ENCODE peak calls at places on chromosomes 6 and 20, in seven cellular contexts. H, X, P, B, L, D and W are unnamed samples.

GRCh38 chr6:142945071-142945445 is at the start of gene HIVEP2:
- DNase-seq in X (peak; percentile 80), D (peak; percentile 96), P (peak; percentile 75), L (peak; percentile 86), B (peak; percentile 85), H (peak; percentile 87), W (peak; percentile 80)

GRCh38 chr20:54680872-54681297 is 205.5 kb downstream of the DOK5 start:
- DNase-seq in D (peak; percentile 37), H (peak; percentile 52), X (peak; percentile 47), P (no peak), L (peak; percentile 37), B (no peak), W (no peak)

GRCh38 chr6:24933868-24934401 is 1.8 kb downstream of the RIPOR2 start:
- DNase-seq in D (no peak), L (peak; percentile 70), P (no peak), H (peak; percentile 38), B (no peak), X (peak; percentile 18), W (no peak)

GRCh38 chr6:3102875-3103274 is 15.6 kb upstream of the BPHL start:
- DNase-seq in H (no peak), D (no peak), B (no peak), P (no peak), L (no peak), X (peak; percentile 23), W (no peak)

GRCh38 chr6:33717857-33718552 is 6.5 kb upstream of the UQCC2 start:
- DNase-seq in B (peak; percentile 74), L (no peak), P (no peak), X (no peak), H (no peak), D (peak; percentile 42), W (no peak)

GRCh38 chr6:155958550-155958949 is 502.9 kb upstream of the NOX3 start:
- DNase-seq in L (no peak), P (no peak), D (peak; percentile 42), B (no peak), H (peak; percentile 36), X (no peak), W (no peak)

GRCh38 chr6:134041093-134041492 is 11.3 kb downstream of the SLC2A12 start:
- DNase-seq in L (no peak), P (no peak), H (peak; percentile 77), X (peak; percentile 54), D (no peak), B (no peak), W (no peak)

GRCh38 chr6:82751718-82752117 is 313.9 kb downstream of the UBE3D start:
- DNase-seq in B (no peak), D (no peak), H (no peak), L (peak; percentile 34), X (no peak), P (no peak), W (no peak)

GRCh38 chr6:24274441-24275083 is 83.3 kb downstream of the DCDC2 start:
- DNase-seq in D (no peak), B (no peak), L (no peak), X (peak; percentile 40), H (peak; percentile 35), P (no peak), W (no peak)

GRCh38 chr6:17469006-17469972 is 75.9 kb downstream of the CAP2 start:
- DNase-seq in B (no peak), L (no peak), D (no peak), H (no peak), X (peak; percentile 43), P (no peak), W (no peak)
- TF ChIP-seq CTCF in B (peak; percentile 74), L (peak; percentile 54), D (no peak), H (no peak), X (peak; percentile 45), P (peak; percentile 20), W (peak; percentile 37)

GRCh38 chr20:41160686-41161085 is 23.3 kb downstream of the PLCG1 start:
- DNase-seq in X (no peak), H (no peak), L (no peak), D (no peak), P (no peak), B (no peak), W (no peak)
- TF ChIP-seq CTCF in X (no peak), H (no peak), L (no peak), D (no peak), P (no peak), B (no peak), W (no peak)

GRCh38 chr20:44093249-44093582 is 93.8 kb downstream of the JPH2 start:
- DNase-seq in P (no peak), L (no peak), D (no peak), B (no peak), X (no peak), H (no peak), W (no peak)

GRCh38 chr20:44089987-44090674 is 96.9 kb downstream of the JPH2 start:
- DNase-seq in X (peak; percentile 80), H (peak; percentile 81), L (no peak), P (no peak), D (peak; percentile 61), B (no peak), W (no peak)

GRCh38 chr20:44091026-44091425 is 96.0 kb downstream of the JPH2 start:
- DNase-seq in B (no peak), X (no peak), P (no peak), D (no peak), H (no peak), L (peak; percentile 35), W (no peak)

GRCh38 chr20:44095831-44096230 is 91.2 kb downstream of the JPH2 start:
- DNase-seq in P (no peak), D (no peak), L (no peak), H (no peak), X (no peak), B (no peak), W (no peak)

DNA sequence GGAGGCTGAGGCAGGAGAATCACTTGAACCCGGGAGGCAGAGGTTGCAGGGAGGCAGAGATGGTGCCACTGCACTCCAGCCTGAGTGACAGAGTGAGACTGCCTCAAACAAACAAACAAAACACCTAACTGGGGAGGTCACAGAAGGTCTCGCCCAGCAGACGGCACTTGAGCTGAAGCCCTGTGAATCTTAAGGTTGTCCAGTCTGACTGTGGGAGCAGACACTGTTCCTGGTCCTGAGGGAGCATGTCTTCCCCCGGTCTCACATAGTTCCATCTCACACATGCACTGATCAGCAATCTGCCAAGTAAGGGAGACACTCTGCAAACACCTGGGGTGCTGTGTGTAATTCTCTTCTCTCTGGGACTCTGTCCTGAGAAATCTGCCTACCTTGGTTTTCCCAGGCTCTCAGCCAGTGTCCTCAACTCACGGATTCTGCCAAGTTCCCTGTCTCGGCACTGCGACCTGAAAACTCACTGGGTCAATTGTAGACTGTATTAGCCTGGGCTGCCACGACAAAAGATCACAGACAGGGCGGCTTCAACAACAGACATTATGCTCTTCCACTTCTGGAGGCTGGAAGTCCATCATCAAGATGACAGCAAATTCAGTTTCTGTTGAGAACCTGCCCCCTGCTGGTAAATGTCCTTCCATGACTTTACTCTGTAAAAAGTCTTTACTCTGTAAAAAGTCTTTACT is 94.3 kb downstream of the JPH2 start:
- DNase-seq in D (no peak), L (peak; percentile 41), P (no peak), B (no peak), X (peak; percentile 69), H (peak; percentile 61), W (no peak)
- TF ChIP-seq CTCF in D (peak; percentile 18), L (peak; percentile 72), P (peak; percentile 54), B (no peak), X (peak; percentile 66), H (peak; percentile 52), W (peak; percentile 75)

GRCh38 chr6:36546958-36547645 is at the start of gene STK38:
- DNase-seq in H (peak; percentile 91), D (peak; percentile 91), L (peak; percentile 94), P (peak; percentile 93), X (peak; percentile 85), B (peak; percentile 96), W (peak; percentile 95)
- TF ChIP-seq CTCF in H (peak; percentile 20), D (no peak), L (no peak), P (peak; percentile 10), X (peak; percentile 11), B (no peak), W (peak; percentile 13)

GRCh38 chr6:109527989-109528388 is 45.0 kb upstream of the ZBTB24 start:
- DNase-seq in B (no peak), P (no peak), D (no peak), H (peak; percentile 27), X (peak; percentile 36), L (no peak), W (no peak)
- TF ChIP-seq CTCF in B (no peak), P (peak; percentile 52), D (no peak), H (no peak), X (peak; percentile 41), L (peak; percentile 63), W (peak; percentile 63)

GRCh38 chr6:105791569-105792318 is 294.4 kb upstream of the PRDM1 start:
- DNase-seq in P (no peak), B (no peak), X (no peak), D (no peak), L (no peak), H (no peak), W (no peak)

GRCh38 chr6:105794870-105795269 is 291.3 kb upstream of the PRDM1 start:
- DNase-seq in D (no peak), L (no peak), H (no peak), B (no peak), X (no peak), P (no peak), W (no peak)

GRCh38 chr6:105790635-105791034 is 295.5 kb upstream of the PRDM1 start:
- DNase-seq in P (no peak), D (no peak), H (no peak), L (no peak), X (no peak), B (no peak), W (no peak)

GRCh38 chr6:105794263-105794662 is 291.9 kb upstream of the PRDM1 start:
- DNase-seq in P (no peak), D (peak; percentile 74), H (peak; percentile 50), X (no peak), B (no peak), L (peak; percentile 55), W (no peak)

GRCh38 chr6:105793132-105793531 is 293.0 kb upstream of the PRDM1 start:
- DNase-seq in D (peak; percentile 49), H (peak; percentile 62), X (no peak), L (no peak), B (no peak), P (no peak), W (no peak)
- TF ChIP-seq CTCF in D (no peak), H (peak; percentile 13), X (peak; percentile 8), L (no peak), B (no peak), P (no peak), W (no peak)